ENCODE peak calls at places on chromosomes 11 and 22, in eight cellular contexts. U is central memory CD8-positive, alpha-beta T cell; L is G401; Z is KBM-7; D is SK-N-MC; M is Peyer's patch; A is GM19239; Q is NCI-H2171 treated with DMSO at 0.1 percent for 48 hours. X is an unnamed sample.

GRCh38 chr11:96338910-96339703 is 3.9 kb downstream of the MAML2 start:
- DNase-seq in Z (peak; percentile 77), Q (no peak), A (peak; percentile 23), D (no peak), U (no peak), M (peak; percentile 75), L (peak; percentile 62), X (no peak)

GRCh38 chr11:31240340-31240904 is 129.1 kb downstream of the DCDC1 start:
- DNase-seq in L (peak; percentile 71), A (no peak), U (no peak), Q (peak; percentile 92), D (peak; percentile 30), M (no peak), Z (peak; percentile 55), X (no peak)

GRCh38 chr11:86519064-86519911 is 144.6 kb downstream of the CCDC81 start:
- DNase-seq in M (no peak), A (no peak), D (no peak), L (peak; percentile 50), Z (no peak), Q (no peak), U (no peak), X (no peak)

GRCh38 chr11:133790995-133791394 is 54.3 kb downstream of the SPATA19 start:
- DNase-seq in Z (no peak), L (no peak), M (no peak), U (no peak), A (no peak), D (no peak), Q (no peak), X (no peak)

GRCh38 chr11:88105952-88106351 is 69.3 kb downstream of the RAB38 start:
- DNase-seq in U (no peak), L (no peak), A (no peak), M (no peak), Z (no peak), Q (no peak), D (no peak), X (no peak)

GRCh38 chr22:47167056-47167455 is 404.6 kb downstream of the TBC1D22A start:
- DNase-seq in D (no peak), Z (no peak), A (no peak), Q (no peak), U (no peak), M (peak; percentile 17), L (no peak), X (no peak)

GRCh38 chr11:126212089-126212660 is 593 bp downstream of the FAM118B start:
- DNase-seq in D (no peak), Q (no peak), M (no peak), Z (peak; percentile 12), U (no peak), L (no peak), A (no peak), X (no peak)

GRCh38 chr11:2911088-2912037 is 17.9 kb downstream of the PHLDA2 start:
- DNase-seq in A (no peak), M (peak; percentile 64), D (no peak), Q (no peak), L (no peak), U (no peak), Z (no peak), X (no peak)

GRCh38 chr11:7527029-7527428 is 13.2 kb downstream of the PPFIBP2 start:
- DNase-seq in Q (no peak), D (no peak), U (no peak), M (peak; percentile 28), Z (no peak), L (no peak), A (no peak), X (no peak)

GRCh38 chr22:44192098-44192810 is 11.5 kb downstream of the PARVG start:
- DNase-seq in D (no peak), U (peak; percentile 30), Q (no peak), A (no peak), M (no peak), Z (peak; percentile 87), L (no peak), X (no peak)

GRCh38 chr22:17903564-17904295 is 120.6 kb downstream of the MICAL3 start:
- DNase-seq in U (no peak), M (no peak), A (no peak), D (no peak), L (no peak), Z (no peak), Q (no peak), X (no peak)

GRCh38 chr11:12802418-12803085 is 128.3 kb downstream of the TEAD1 start:
- DNase-seq in Q (peak; percentile 88), L (no peak), U (no peak), Z (no peak), D (no peak), M (peak; percentile 91), A (no peak), X (no peak)

GRCh38 chr11:114111369-114112042 is 52.0 kb downstream of the ZBTB16 start:
- DNase-seq in U (no peak), Z (no peak), Q (no peak), A (no peak), M (peak; percentile 40), L (no peak), D (no peak), X (no peak)

GRCh38 chr22:25987948-25988347 is 181.3 kb upstream of the SEZ6L start:
- DNase-seq in A (no peak), D (no peak), Z (peak; percentile 47), L (no peak), U (no peak), M (no peak), Q (no peak), X (no peak)

GRCh38 chr11:128961645-128962044 is 19.0 kb upstream of the TP53AIP1 start:
- DNase-seq in D (no peak), Z (no peak), A (no peak), M (no peak), U (no peak), L (no peak), Q (no peak), X (no peak)

GRCh38 chr11:115919341-115920086 is 415.3 kb upstream of the CADM1 start:
- DNase-seq in A (no peak), D (no peak), M (no peak), Q (no peak), Z (no peak), L (no peak), U (no peak), X (no peak)

GRCh38 chr11:13883042-13883441 is 79.5 kb upstream of the SPON1 start:
- DNase-seq in Z (no peak), M (no peak), D (no peak), U (no peak), L (no peak), A (no peak), Q (no peak), X (no peak)

GRCh38 chr11:14015711-14016110 is 53.2 kb downstream of the SPON1 start:
- DNase-seq in A (no peak), M (peak; percentile 71), D (no peak), Z (no peak), U (no peak), Q (no peak), L (no peak), X (no peak)

GRCh38 chr11:87743002-87743401 is 432.2 kb downstream of the RAB38 start:
- DNase-seq in D (no peak), Q (peak; percentile 15), M (no peak), Z (peak; percentile 5), A (no peak), U (no peak), L (no peak), X (no peak)

GRCh38 chr11:92286718-92287117 is 62.1 kb downstream of the FAT3 start:
- DNase-seq in M (no peak), U (no peak), Q (no peak), L (no peak), Z (no peak), A (no peak), D (no peak), X (no peak)

GRCh38 chr11:103055174-103055890 is 36.6 kb downstream of the DCUN1D5 start:
- DNase-seq in U (no peak), Q (peak; percentile 32), M (no peak), L (peak; percentile 27), Z (peak; percentile 40), D (peak; percentile 28), A (no peak), X (no peak)

GRCh38 chr22:46891382-46891951 is 129.0 kb downstream of the TBC1D22A start:
- DNase-seq in L (no peak), A (no peak), U (no peak), M (no peak), Q (no peak), D (no peak), Z (no peak), X (no peak)

GRCh38 chr11:66361502-66361941 is 10.0 kb downstream of the SLC29A2 start:
- DNase-seq in M (no peak), A (no peak), Z (no peak), D (no peak), U (no peak), L (no peak), Q (no peak), X (no peak)

GRCh38 chr11:132072044-132072879 is 701.8 kb downstream of the NTM start:
- DNase-seq in M (no peak), Z (no peak), A (no peak), U (no peak), D (no peak), L (peak; percentile 28), Q (no peak), X (no peak)

GRCh38 chr22:42928969-42929837 is 72.1 kb upstream of the ARFGAP3 start:
- DNase-seq in U (no peak), Z (no peak), A (no peak), M (peak; percentile 73), Q (no peak), L (no peak), D (no peak), X (no peak)

GRCh38 chr22:29427176-29427760 is 11.1 kb upstream of the RFPL1 start:
- DNase-seq in Z (no peak), A (no peak), D (no peak), Q (no peak), M (no peak), L (peak; percentile 75), U (no peak), X (no peak)

GRCh38 chr11:72773291-72773690 is 20.6 kb downstream of the STARD10 start:
- DNase-seq in Z (no peak), D (no peak), M (no peak), U (no peak), L (no peak), A (no peak), Q (no peak), X (peak; percentile 59)

GRCh38 chr11:218815-219593 is 11.5 kb downstream of the RIC8A start:
- DNase-seq in D (no peak), L (no peak), Z (no peak), A (no peak), Q (no peak), U (no peak), M (peak; percentile 39), X (no peak)

GRCh38 chr11:68669301-68670090 is 14.8 kb upstream of the GAL start:
- DNase-seq in Z (no peak), U (no peak), M (no peak), A (no peak), L (no peak), D (no peak), Q (no peak), X (no peak)

GRCh38 chr11:48001438-48002021 is 21.2 kb downstream of the PTPRJ start:
- DNase-seq in Q (peak; percentile 79), A (no peak), D (no peak), U (peak; percentile 91), Z (no peak), M (peak; percentile 87), L (no peak), X (no peak)

GRCh38 chr22:25899566-25899965 is 157.6 kb downstream of the MYO18B start:
- DNase-seq in U (no peak), D (no peak), M (no peak), L (peak; percentile 68), Q (no peak), A (no peak), Z (no peak), X (no peak)

GRCh38 chr22:33807465-33807864 is 112.8 kb downstream of the LARGE1 start:
- DNase-seq in M (no peak), L (no peak), Q (no peak), D (no peak), U (no peak), Z (no peak), A (no peak), X (no peak)

GRCh38 chr11:132007184-132007583 is 636.8 kb downstream of the NTM start:
- DNase-seq in U (no peak), A (no peak), Q (no peak), D (no peak), Z (no peak), M (no peak), L (no peak), X (no peak)

GRCh38 chr11:21321530-21321929 is 652.1 kb downstream of the NELL1 start:
- DNase-seq in Z (no peak), A (no peak), D (no peak), Q (no peak), L (no peak), U (no peak), M (no peak), X (no peak)

X was measured in gastrocnemius medialis.